ENCODE peak calls at places on chromosome X, in seven cellular contexts. F is breast epithelium, V is right lobe of liver, Z is IMR-90, R is A549, H is Peyer's patch, O is esophagus squamous epithelium. G is an unnamed sample.

GRCh38 chrX:27599928-27600327 is 9.8 kb downstream of the DCAF8L2 start:
- DNase-seq in F (no peak), V (no peak), Z (peak), R (peak), H (no peak), O (no peak), G (no peak)

GRCh38 chrX:101407167-101407747 is 468 bp downstream of the GLA start:
- DNase-seq in F (no peak), V (no peak), Z (no peak), R (no peak), H (no peak), O (no peak), G (no peak)

GRCh38 chrX:21975827-21976226 is 35.3 kb downstream of the SMS start:
- DNase-seq in F (no peak), V (no peak), Z (peak), R (no peak), H (no peak), O (no peak), G (no peak)

GRCh38 chrX:29948653-29949052 is 266.7 kb upstream of the MAGEB2 start:
- DNase-seq in F (no peak), V (no peak), Z (peak), R (no peak), H (no peak), O (no peak), G (no peak)

GRCh38 chrX:2677764-2678163 is 13.3 kb upstream of the CD99 start:
- DNase-seq in F (peak), V (no peak), Z (peak), R (peak), H (no peak), O (no peak), G (peak)

GRCh38 chrX:1521459-1521956 is 15.5 kb downstream of the P2RY8 start:
- DNase-seq in F (no peak), V (no peak), Z (no peak), R (no peak), H (peak), O (peak), G (no peak)

GRCh38 chrX:65596270-65596669 is 61.7 kb upstream of the LAS1L start:
- DNase-seq in F (peak), V (no peak), Z (peak), R (no peak), H (peak), O (no peak), G (no peak)

GRCh38 chrX:72029473-72030411 is 102.0 kb downstream of the RTL5 start:
- DNase-seq in F (peak), V (peak), Z (peak), R (peak), H (no peak), O (no peak), G (no peak)

GRCh38 chrX:134172588-134173259 is 64.3 kb upstream of the CCDC160 start:
- DNase-seq in F (no peak), V (peak), Z (no peak), R (peak), H (peak), O (no peak), G (no peak)

GRCh38 chrX:19840899-19841648 is 46.3 kb downstream of the SH3KBP1 start:
- DNase-seq in F (no peak), V (no peak), Z (no peak), R (no peak), H (no peak), O (no peak), G (no peak)
- H3K4me3 ChIP-seq in F (no peak), V (no peak), Z (no peak), R (no peak), H (no peak), O (no peak), G (no peak)

GRCh38 chrX:119757979-119758681 is at the start of gene SOWAHD:
- DNase-seq in F (no peak), V (peak), Z (no peak), R (no peak), H (peak), O (no peak), G (no peak)
- TF ChIP-seq POLR2A in F (no peak), V (no peak), Z (no peak), R (no peak), H (peak), O (no peak), G (no peak)

GRCh38 chrX:103101280-103102042 is 8.5 kb upstream of the NXF3 start:
- DNase-seq in F (no peak), V (no peak), Z (no peak), R (no peak), H (no peak), O (no peak), G (no peak)

GRCh38 chrX:103099706-103100105 is 6.8 kb upstream of the NXF3 start:
- DNase-seq in F (no peak), V (no peak), Z (no peak), R (no peak), H (no peak), O (no peak), G (no peak)

GRCh38 chrX:103098488-103098887 is 5.5 kb upstream of the NXF3 start:
- DNase-seq in F (no peak), V (no peak), Z (no peak), R (no peak), H (no peak), O (no peak), G (no peak)

GRCh38 chrX:103100484-103100883 is 7.5 kb upstream of the NXF3 start:
- DNase-seq in F (no peak), V (no peak), Z (no peak), R (no peak), H (no peak), O (no peak), G (no peak)
- H3K27ac ChIP-seq in F (no peak), V (no peak), Z (no peak), R (no peak), H (no peak), O (no peak), G (no peak)

DNA sequence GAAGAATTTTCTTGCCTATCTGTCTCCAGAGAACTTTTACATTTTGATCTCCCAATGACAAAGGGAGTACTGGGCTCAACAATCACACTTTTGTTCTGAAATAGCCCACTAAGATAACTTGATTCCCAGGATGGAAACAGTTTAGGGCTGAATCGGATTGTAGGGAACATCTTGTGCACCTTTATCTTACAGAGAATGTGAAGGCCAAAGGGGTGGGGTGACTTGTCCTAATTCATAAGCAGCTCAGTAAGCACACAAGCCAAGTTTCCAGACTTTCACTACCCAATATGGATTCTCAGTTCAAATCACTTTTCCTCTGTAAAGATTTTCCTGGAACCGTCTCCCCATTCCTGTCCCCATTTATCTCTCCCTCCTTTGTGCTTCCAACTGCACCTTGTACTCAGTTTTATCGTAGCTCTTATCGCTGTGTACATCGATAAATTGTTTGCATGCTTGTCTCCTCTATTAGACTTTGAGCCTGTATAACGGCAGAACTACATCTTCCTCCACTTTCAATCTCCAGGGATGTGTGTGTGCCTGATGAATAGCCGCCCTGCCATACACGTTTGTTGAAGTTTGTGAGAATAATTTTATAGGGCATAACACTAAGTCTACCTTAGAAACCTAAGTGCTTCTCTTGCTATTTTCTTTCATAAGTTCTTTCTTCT is 77.4 kb downstream of the MBNL3 start:
- DNase-seq in F (no peak), V (no peak), Z (no peak), R (no peak), H (no peak), O (no peak), G (no peak)
- H3K4me3 ChIP-seq in F (no peak), V (peak), Z (no peak), R (no peak), H (no peak), O (no peak), G (no peak)

DNA sequence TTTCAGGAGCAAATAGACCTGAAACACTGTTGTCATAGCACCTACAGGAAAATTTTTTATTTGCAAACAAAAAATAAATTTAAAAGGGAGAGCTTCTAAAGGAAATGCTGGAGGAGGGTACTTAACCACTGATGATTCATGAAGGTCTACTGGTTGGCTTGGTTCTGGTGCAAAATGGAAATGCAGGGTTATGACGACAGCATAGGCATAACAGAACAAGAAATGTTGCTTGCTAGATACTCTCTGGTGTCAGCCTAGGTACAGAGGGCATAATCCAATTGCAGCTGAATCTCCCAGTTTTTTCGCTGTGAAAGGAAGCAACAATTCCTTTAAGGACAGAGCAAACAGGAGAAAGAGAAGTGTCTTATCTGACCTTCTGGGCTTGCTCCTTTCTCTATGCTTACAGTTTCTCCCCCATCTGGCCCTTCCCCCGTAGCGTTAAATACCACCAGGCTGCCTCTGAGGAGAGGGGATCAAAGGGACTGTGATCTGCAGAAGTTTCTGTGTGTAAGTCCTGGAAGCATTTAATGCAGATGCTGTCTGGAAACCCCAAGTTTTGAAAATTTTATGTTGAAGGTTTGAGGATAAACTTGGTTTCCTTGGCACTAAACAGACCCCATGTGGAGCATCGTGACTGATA is 23.7 kb upstream of the CASK start:
- DNase-seq in F (no peak), V (no peak), Z (no peak), R (no peak), H (no peak), O (no peak), G (no peak)
- TF ChIP-seq POLR2A in F (no peak), V (no peak), Z (no peak), R (no peak), H (no peak), O (no peak), G (no peak)

DNA sequence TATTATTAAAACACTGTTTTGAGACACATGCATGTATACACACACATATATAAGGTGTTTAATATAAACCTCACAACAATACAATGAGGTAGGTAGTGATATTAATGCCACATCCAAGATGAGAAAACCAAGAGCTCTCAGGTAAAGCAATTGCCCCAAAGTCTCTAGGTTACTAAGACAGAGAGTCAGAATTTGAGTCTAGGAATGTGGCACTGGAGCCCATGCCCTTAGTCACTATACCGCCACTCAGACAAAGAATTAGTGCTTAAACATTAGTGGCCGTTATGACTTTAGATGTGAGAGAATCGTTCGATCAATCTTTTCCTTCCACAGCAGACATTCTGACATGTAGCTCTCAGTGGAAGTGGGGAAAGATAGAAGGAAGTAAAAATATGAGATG is 108.2 kb upstream of the ACSL4 start:
- DNase-seq in F (no peak), V (no peak), Z (no peak), R (no peak), H (no peak), O (no peak), G (no peak)
- H3K27ac ChIP-seq in F (peak), V (no peak), Z (no peak), R (peak), H (no peak), O (no peak), G (no peak)

G was measured in suprapubic skin.